ENCODE peak calls at places on chromosomes 6 and 20, in five cellular contexts. V is neural progenitor cell, C is lower lobe of right lung, R is stomach, N is neuronal stem cell. S is an unnamed sample.
A peak's percentile ranks its signal among the peaks of the same experiment; 100 is the strongest.

GRCh38 chr6:156406688-156407087 is 370.5 kb upstream of the ARID1B start:
- DNase-seq in V (no peak), C (no peak), R (no peak), N (no peak), S (no peak)

GRCh38 chr20:44701116-44701865 is 13.9 kb upstream of the CCN5 start:
- DNase-seq in V (no peak), C (no peak), R (no peak), N (no peak), S (no peak)

GRCh38 chr6:48419992-48420391 is 309.0 kb upstream of the PTCHD4 start:
- DNase-seq in V (no peak), C (no peak), R (no peak), N (no peak), S (no peak)

GRCh38 chr6:53744321-53744720 is 50.5 kb upstream of the LRRC1 start:
- DNase-seq in V (no peak), C (no peak), R (no peak), N (no peak), S (no peak)

GRCh38 chr20:32810941-32811340 is 8.8 kb upstream of the MAPRE1 start:
- DNase-seq in V (no peak), C (no peak), R (no peak), N (no peak), S (no peak)

GRCh38 chr6:169827372-169827771 is 76.0 kb downstream of the ERMARD start:
- DNase-seq in V (peak; percentile 28), C (no peak), R (no peak), N (no peak), S (no peak)

GRCh38 chr20:34729416-34729815 is 25.3 kb downstream of the TP53INP2 start:
- DNase-seq in V (no peak), C (no peak), R (no peak), N (no peak), S (no peak)

GRCh38 chr20:1918766-1919165 is 23.6 kb downstream of the SIRPA start:
- DNase-seq in V (no peak), C (no peak), R (no peak), N (no peak), S (no peak)

GRCh38 chr20:51446230-51446629 is 96.3 kb downstream of the NFATC2 start:
- DNase-seq in V (no peak), C (no peak), R (no peak), N (no peak), S (no peak)

GRCh38 chr6:113825776-113826175 is 31.4 kb upstream of the MARCKS start:
- DNase-seq in V (peak; percentile 20), C (peak; percentile 60), R (peak; percentile 90), N (no peak), S (no peak)

GRCh38 chr20:49586967-49587587 is 19.1 kb upstream of the PTGIS start:
- DNase-seq in V (no peak), C (no peak), R (no peak), N (no peak), S (no peak)

GRCh38 chr6:118263929-118264486 is 284.1 kb upstream of the PLN start:
- DNase-seq in V (peak; percentile 44), C (no peak), R (no peak), N (peak; percentile 31), S (no peak)

GRCh38 chr6:140071115-140071514 is 696.7 kb upstream of the CITED2 start:
- DNase-seq in V (no peak), C (no peak), R (no peak), N (no peak), S (no peak)

DNA sequence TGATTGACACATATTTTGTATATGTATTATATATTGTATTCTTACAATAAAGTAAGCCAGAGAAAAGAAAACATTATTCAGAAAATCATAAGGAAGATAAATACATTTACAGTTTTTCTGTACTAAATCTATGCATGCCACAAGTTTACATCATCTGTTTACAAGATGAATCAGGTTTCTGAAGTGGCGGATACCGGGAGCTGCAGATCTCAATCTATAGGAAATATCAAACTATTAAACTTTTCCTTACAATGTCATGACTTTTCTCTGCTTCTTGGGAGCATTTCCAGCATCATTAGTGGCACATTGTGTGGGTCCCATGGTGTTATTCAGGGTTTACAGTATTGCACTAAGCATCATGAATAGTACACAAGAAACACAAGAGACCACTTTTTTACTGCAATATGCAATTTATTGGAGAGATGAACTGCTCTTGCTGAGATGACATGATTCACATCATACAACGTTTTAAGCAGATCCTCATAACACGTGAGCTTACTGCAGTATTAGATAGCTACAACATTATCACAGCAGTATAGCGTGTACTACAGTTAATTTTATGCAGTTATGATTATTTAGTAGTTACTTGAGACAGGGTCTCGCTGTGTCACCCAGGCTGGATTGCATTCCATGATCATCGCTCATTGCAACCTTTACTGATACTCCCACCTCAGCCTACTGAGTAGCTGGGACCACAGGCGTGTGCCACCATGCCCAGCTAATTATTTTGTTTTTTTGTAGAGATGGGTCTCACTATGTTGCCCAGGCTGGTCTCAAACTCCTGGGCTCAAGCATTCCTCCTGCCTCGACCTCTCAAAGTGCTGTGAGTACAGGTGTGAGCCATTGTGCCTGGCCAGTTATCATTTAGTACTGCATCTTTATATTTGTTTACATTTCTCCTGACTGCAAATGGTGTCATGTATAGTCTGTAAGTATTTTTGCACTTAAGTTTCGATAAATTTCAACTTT is 18.3 kb downstream of the BLTP3A start:
- DNase-seq in V (no peak), C (no peak), R (no peak), N (no peak), S (no peak)
- H3K27ac ChIP-seq in V (no peak overlapping the region), C (no peak overlapping the region), R (no peak overlapping the region), N (no peak overlapping the region), S (no peak overlapping the region)

GRCh38 chr6:31366693-31367470 is 9.9 kb upstream of the HLA-B start:
- DNase-seq in V (peak; percentile 95), C (peak; percentile 93), R (peak; percentile 86), N (peak; percentile 92), S (peak; percentile 77)
- H3K4me3 ChIP-seq in V (peak overlapping the region; percentile 36), C (peak overlapping the region; percentile 49), R (peak overlapping the region; percentile 28), N (no peak overlapping the region), S (peak overlapping the region; percentile 48)

GRCh38 chr6:164842085-164842484 is 467.3 kb downstream of the C6orf118 start:
- DNase-seq in V (no peak), C (no peak), R (no peak), N (no peak), S (no peak)
- H3K9me3 ChIP-seq in V (no peaks in the 10 kb centered on the region), C (no peaks in the 10 kb centered on the region), R (no peaks in the 10 kb centered on the region), N (peaks cover 3% of the 10 kb centered on the region), S (no peaks in the 10 kb centered on the region)

DNA sequence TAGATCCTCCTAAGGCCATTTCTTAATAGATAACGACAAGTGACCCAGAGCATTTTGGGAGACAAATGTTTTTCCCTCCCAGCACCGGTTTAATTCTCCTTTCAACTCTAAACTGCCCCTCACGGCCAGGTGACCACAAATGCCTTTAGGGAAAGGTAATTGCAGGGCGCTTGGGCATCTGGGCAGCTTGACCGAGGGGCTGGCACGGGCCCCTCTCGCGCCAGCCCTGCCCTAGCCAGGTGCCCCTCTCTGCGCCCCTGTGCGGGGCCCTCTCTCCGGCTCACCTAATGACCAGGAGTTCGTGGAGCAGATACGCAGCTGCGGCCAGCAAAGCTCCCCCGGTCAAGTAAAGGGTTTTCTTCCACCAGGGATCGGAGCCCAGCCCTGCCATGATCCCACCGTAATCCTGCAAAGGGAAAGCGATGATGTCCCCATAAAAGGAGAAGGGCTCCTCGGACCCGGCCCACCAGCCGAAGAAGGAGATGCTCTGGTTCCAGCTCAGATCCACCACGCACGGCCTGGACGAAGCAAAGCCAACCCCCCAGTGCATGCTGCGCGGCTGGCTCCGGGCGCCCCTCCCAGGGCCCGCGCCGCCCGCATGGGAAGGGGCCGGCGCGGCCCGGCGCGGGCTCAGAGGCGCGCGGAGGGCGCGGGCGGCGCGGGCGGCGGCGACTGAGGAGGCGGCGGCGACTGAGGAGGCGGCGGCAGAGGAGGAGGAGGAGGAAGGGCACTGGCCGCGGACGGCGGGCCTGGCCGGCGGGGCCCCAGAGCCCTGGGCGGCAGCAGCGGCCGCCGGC is 453 bp downstream of the FAXC start:
- DNase-seq in V (no peak), C (no peak), R (no peak), N (peak; percentile 47), S (no peak)
- H3K27ac ChIP-seq in V (no peak overlapping the region), C (peak overlapping the region; percentile 56), R (peak overlapping the region; percentile 90), N (no peak overlapping the region), S (no peak overlapping the region)

S was measured in effector memory CD4-positive, alpha-beta T cell.